ENCODE peak calls at places on chromosomes 11 and 22, in four cellular contexts. B is breast epithelium, D is transverse colon, X is HCT116. M is an unnamed sample.

GRCh38 chr11:122748968-122749687 is 89.2 kb upstream of the CRTAM start:
- DNase-seq in B (no peak), D (peak; percentile 49), X (no peak), M (no peak)

GRCh38 chr11:129223701-129224149 is 31.6 kb upstream of the ARHGAP32 start:
- DNase-seq in B (no peak), D (no peak), X (no peak), M (no peak)

GRCh38 chr22:49373801-49374226 is 453.9 kb downstream of the BRD1 start:
- DNase-seq in B (no peak), D (no peak), X (no peak), M (no peak)

GRCh38 chr11:35621620-35622019 is 3.4 kb downstream of the FJX1 start:
- DNase-seq in B (no peak), D (no peak), X (no peak), M (no peak)

GRCh38 chr11:399731-400211 is 5.8 kb downstream of the PKP3 start:
- DNase-seq in B (no peak), D (no peak), X (no peak), M (no peak)

GRCh38 chr11:81987829-81988472 is 745.7 kb downstream of the FAM181B start:
- DNase-seq in B (no peak), D (no peak), X (no peak), M (peak; percentile 94)

GRCh38 chr22:32310777-32311176 is 46.9 kb upstream of the RFPL3 start:
- DNase-seq in B (no peak), D (no peak), X (no peak), M (no peak)

GRCh38 chr11:124199702-124200101 is 16.6 kb downstream of the OR10D3 start:
- DNase-seq in B (no peak), D (no peak), X (no peak), M (no peak)

GRCh38 chr11:106457727-106458126 is 380.3 kb downstream of the AASDHPPT start:
- DNase-seq in B (no peak), D (no peak), X (no peak), M (no peak)

GRCh38 chr11:18641677-18642076 is 7.5 kb upstream of the SPTY2D1 start:
- DNase-seq in B (no peak), D (no peak), X (no peak), M (no peak)

GRCh38 chr11:107757661-107758060 is 45.8 kb upstream of the SLN start:
- DNase-seq in B (no peak), D (no peak), X (no peak), M (no peak)
- TF ChIP-seq CTCF in B (no peak), D (no peak), X (peak; percentile 42), M (no peak)

GRCh38 chr11:4185561-4185960 is 91.0 kb downstream of the RRM1 start:
- DNase-seq in B (no peak), D (no peak), X (no peak), M (no peak)

GRCh38 chr11:4190098-4190497 is 95.5 kb downstream of the RRM1 start:
- DNase-seq in B (no peak), D (no peak), X (no peak), M (no peak)

GRCh38 chr11:4184163-4184916 is 89.7 kb downstream of the RRM1 start:
- DNase-seq in B (no peak), D (no peak), X (no peak), M (no peak)

GRCh38 chr11:4186464-4187054 is 92.0 kb downstream of the RRM1 start:
- DNase-seq in B (no peak), D (no peak), X (no peak), M (no peak)

GRCh38 chr11:4187055-4187988 is 92.7 kb downstream of the RRM1 start:
- DNase-seq in B (peak; percentile 85), D (peak; percentile 88), X (peak; percentile 29), M (peak; percentile 84)
- TF ChIP-seq POLR2A in B (no peak), D (no peak), X (no peak), M (no peak)

DNA sequence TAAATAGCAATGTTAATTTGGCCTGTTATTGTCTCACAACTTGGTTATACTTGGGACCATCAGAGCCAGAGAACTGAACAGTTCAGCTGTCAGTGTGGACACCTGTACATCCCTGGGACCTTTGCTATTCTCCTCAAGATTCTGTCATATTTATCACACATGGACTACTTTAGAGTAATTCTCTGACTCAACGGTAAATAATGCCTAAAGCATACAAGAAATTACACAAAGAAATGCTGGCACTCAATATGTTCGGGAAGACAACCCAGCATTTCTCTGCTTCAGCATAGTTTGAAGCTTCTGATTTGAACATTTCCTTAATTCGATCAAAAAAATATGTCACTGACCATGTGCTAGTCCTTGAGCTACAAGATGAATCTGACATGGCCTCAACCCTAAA is 34.6 kb upstream of the MMP13 start:
- DNase-seq in B (no peak), D (no peak), X (no peak), M (no peak)
- TF ChIP-seq CTCF in B (no peak), D (no peak), X (no peak), M (no peak)

GRCh38 chr11:43680521-43681505 is at the start of gene HSD17B12:
- DNase-seq in B (peak; percentile 99), D (peak; percentile 99), X (peak; percentile 97), M (peak; percentile 99)
- TF ChIP-seq POLR2A in B (peak; percentile 47), D (peak; percentile 97), X (peak; percentile 67), M (peak; percentile 93)

DNA sequence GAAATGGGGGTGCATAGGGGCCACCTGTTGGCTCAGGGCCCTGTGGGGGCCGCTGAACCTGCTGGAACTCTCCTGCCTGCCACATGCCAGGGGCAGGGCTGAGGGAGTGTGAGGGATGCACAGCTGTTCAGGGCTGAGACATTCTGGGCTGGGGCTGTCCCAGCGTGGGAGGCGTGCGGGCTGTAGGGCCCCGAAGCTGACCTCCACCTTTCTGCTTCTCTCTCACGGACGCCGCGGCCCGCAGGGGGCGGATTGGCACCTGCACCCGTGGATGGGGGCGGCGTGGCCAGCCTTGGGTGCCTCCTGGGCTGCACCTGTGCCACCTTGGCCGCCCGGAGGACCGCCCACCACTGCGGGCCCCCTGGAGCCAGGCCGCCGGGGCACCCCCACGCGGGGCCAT is 4.1 kb downstream of the CCDC188 start:
- DNase-seq in B (no peak), D (no peak), X (no peak), M (no peak)
- TF ChIP-seq CTCF in B (no peak), D (no peak), X (no peak), M (no peak)

DNA sequence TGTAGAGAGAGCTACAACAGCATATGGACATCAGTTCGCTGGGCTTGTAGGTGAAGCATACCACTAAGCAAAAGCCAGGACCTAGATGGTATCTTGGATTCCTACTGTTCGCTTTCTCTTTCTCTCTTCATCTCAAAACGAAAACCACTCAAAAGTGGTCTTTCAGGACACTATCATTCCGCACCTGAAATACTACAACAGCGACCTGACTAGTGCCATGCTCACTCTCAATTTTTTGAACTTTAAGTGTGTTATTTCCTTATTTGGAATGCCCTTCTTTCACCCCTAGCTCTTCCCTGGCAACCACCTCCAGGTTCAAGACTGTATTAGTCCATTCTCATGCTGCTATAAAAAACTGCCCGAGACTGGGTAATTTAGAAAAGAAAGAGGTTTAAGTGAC is 59.2 kb downstream of the CCDC83 start:
- DNase-seq in B (no peak), D (no peak), X (no peak), M (no peak)
- TF ChIP-seq POLR2A in B (no peak), D (no peak), X (no peak), M (no peak)

GRCh38 chr11:11894486-11894885 is 52.7 kb downstream of the USP47 start:
- DNase-seq in B (no peak), D (no peak), X (no peak), M (no peak)

GRCh38 chr11:11898648-11899047 is 56.9 kb downstream of the USP47 start:
- DNase-seq in B (no peak), D (no peak), X (no peak), M (no peak)

GRCh38 chr11:11899401-11899800 is 57.6 kb downstream of the USP47 start:
- DNase-seq in B (no peak), D (no peak), X (no peak), M (no peak)

DNA sequence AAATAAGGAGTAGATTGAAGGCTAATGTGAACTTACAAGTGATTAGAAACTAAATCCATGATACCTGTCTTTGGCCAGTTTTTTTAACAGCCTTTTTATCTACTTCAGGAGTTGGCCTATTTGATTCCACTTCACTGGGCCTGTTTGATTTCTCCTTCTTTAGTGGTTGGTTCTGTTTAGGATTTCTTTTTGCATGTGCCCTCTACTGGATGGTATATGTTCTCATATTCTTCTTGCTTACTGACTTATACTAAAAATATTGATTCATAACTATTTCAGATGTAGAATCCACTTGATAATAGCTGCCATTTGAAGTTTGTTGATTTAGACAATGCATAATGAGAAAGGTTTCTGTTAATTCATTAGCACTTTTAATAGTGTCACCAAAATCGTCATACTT is 53.9 kb downstream of the USP47 start:
- DNase-seq in B (no peak), D (no peak), X (no peak), M (no peak)
- TF ChIP-seq CTCF in B (no peak), D (no peak), X (no peak), M (no peak)

M was measured in adrenal gland.